ENCODE peak calls at places on chromosomes 5 and 9, in four cellular contexts. Q is H7, M is aorta, T is HepG2. P is an unnamed sample.

GRCh38 chr5:73265641-73266040 is 92.6 kb downstream of the TMEM174 start:
- DNase-seq in Q (no peak), M (no peak), T (no peak), P (no peak)

GRCh38 chr5:252546-252945 is 18.9 kb upstream of the PDCD6 start:
- DNase-seq in Q (no peak), M (no peak), T (no peak), P (no peak)

GRCh38 chr5:142070734-142071133 is 37.8 kb upstream of the NDFIP1 start:
- DNase-seq in Q (no peak), M (no peak), T (no peak), P (no peak)

GRCh38 chr5:154386952-154387629 is 58.7 kb upstream of the SAP30L start:
- DNase-seq in Q (no peak), M (no peak), T (peak; percentile 54), P (no peak)

GRCh38 chr5:132526290-132526973 is 16.9 kb downstream of the IL5 start:
- DNase-seq in Q (peak; percentile 51), M (no peak), T (peak; percentile 66), P (peak; percentile 37)

GRCh38 chr9:127723450-127723849 is 7.6 kb downstream of the TTC16 start:
- DNase-seq in Q (no peak), M (no peak), T (no peak), P (peak; percentile 72)

GRCh38 chr5:79890871-79891249 is 100.2 kb downstream of the MTX3 start:
- DNase-seq in Q (no peak), M (no peak), T (no peak), P (no peak)

GRCh38 chr5:57429513-57430120 is 53.0 kb downstream of the ACTBL2 start:
- DNase-seq in Q (no peak), M (no peak), T (no peak), P (no peak)

GRCh38 chr9:71796368-71796767 is 28.1 kb upstream of the CEMIP2 start:
- DNase-seq in Q (no peak), M (no peak), T (no peak), P (no peak)

GRCh38 chr9:784916-785315 is 56.6 kb upstream of the DMRT1 start:
- DNase-seq in Q (no peak), M (no peak), T (no peak), P (no peak)

GRCh38 chr9:21969011-21969935 is 24.9 kb downstream of the CDKN2A start:
- DNase-seq in Q (peak; percentile 80), M (no peak), T (no peak), P (no peak)

GRCh38 chr5:175878544-175879438 is 7.4 kb downstream of the CPLX2 start:
- DNase-seq in Q (peak; percentile 91), M (no peak), T (no peak), P (no peak)

GRCh38 chr9:114153761-114154596 is 1.4 kb upstream of the COL27A1 start:
- DNase-seq in Q (peak; percentile 93), M (no peak), T (peak; percentile 95), P (peak; percentile 50)

GRCh38 chr9:117074782-117075510 is 339.9 kb downstream of the ASTN2 start:
- DNase-seq in Q (no peak), M (no peak), T (no peak), P (no peak)

GRCh38 chr9:96619109-96619435 is 571 bp downstream of the CDC14B start:
- DNase-seq in Q (no peak), M (no peak), T (no peak), P (peak; percentile 21)

GRCh38 chr9:116027511-116027910 is 126.1 kb upstream of the PAPPA start:
- DNase-seq in Q (no peak), M (no peak), T (no peak), P (no peak)

GRCh38 chr5:103402861-103403260 is 144.3 kb downstream of the MACIR start:
- DNase-seq in Q (no peak), M (no peak), T (no peak), P (no peak)

GRCh38 chr5:80704221-80704620 is 49.4 kb upstream of the DHFR start:
- DNase-seq in Q (no peak), M (no peak), T (no peak), P (no peak)

GRCh38 chr5:59319286-59319685 is 574.2 kb downstream of the PDE4D start:
- DNase-seq in Q (no peak), M (no peak), T (no peak), P (no peak)

GRCh38 chr9:124594215-124594614 is 87.0 kb upstream of the NR5A1 start:
- DNase-seq in Q (no peak), M (no peak), T (no peak), P (peak; percentile 17)

GRCh38 chr5:86030753-86031152 is 587.0 kb upstream of the COX7C start:
- DNase-seq in Q (no peak), M (no peak), T (no peak), P (no peak)

GRCh38 chr5:39158127-39158593 is 61.2 kb downstream of the FYB1 start:
- DNase-seq in Q (no peak), M (peak; percentile 55), T (no peak), P (no peak)

GRCh38 chr5:127916875-127917573 is 166.5 kb upstream of the SLC12A2 start:
- DNase-seq in Q (no peak), M (no peak), T (no peak), P (no peak)

GRCh38 chr5:51347704-51348103 is 35.5 kb upstream of the ISL1 start:
- DNase-seq in Q (peak; percentile 16), M (no peak), T (peak; percentile 4), P (no peak)

GRCh38 chr5:131589510-131590348 is 45.3 kb downstream of the RAPGEF6 start:
- DNase-seq in Q (peak; percentile 58), M (no peak), T (peak; percentile 60), P (no peak)

GRCh38 chr9:135335691-135336181 is 143.8 kb upstream of the PPP1R26 start:
- DNase-seq in Q (peak; percentile 48), M (peak; percentile 17), T (no peak), P (no peak)

DNA sequence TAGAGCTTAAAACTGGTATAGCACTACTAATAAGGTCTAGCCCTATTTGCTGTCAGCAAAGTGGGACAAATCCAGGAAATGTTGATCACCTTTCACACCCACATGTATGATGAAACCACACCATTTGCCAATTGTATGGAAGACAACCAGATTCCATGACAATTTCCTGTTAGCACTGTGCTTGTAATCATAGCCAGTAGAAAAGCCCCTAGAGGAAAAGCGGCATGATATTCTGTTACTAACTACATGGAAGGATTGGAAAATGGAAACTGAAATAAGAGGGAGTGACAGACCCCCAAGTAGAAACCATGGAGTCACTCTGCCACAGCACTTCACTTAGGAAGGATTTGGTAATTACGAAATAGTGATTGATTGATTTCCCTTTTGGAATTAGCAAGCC is 923 bp downstream of the SPATA6L start:
- DNase-seq in Q (no peak), M (no peak), T (no peak), P (no peak)
- H3K27me3 ChIP-seq in Q (peaks cover 5% of the 10 kb centered on the region), M (no peaks in the 10 kb centered on the region), T (no peaks in the 10 kb centered on the region), P (no peaks in the 10 kb centered on the region)

GRCh38 chr9:109535365-109535764 is 37.3 kb upstream of the PTPN3 start:
- DNase-seq in Q (no peak), M (no peak), T (no peak), P (no peak)
- H3K27me3 ChIP-seq in Q (no peaks in the 10 kb centered on the region), M (peaks cover 2% of the 10 kb centered on the region), T (no peaks in the 10 kb centered on the region), P (no peaks in the 10 kb centered on the region)

GRCh38 chr9:98942906-98943681 is 613 bp upstream of the COL15A1 start:
- DNase-seq in Q (peak; percentile 30), M (no peak), T (no peak), P (no peak)
- H3K27me3 ChIP-seq in Q (peaks cover 44% of the 10 kb centered on the region), M (no peaks in the 10 kb centered on the region), T (no peaks in the 10 kb centered on the region), P (peaks cover 9% of the 10 kb centered on the region)

GRCh38 chr5:135065306-135066265 is 31.6 kb upstream of the PITX1 start:
- DNase-seq in Q (peak; percentile 39), M (no peak), T (no peak), P (no peak)
- H3K27me3 ChIP-seq in Q (peaks cover 2% of the 10 kb centered on the region), M (no peaks in the 10 kb centered on the region), T (no peaks in the 10 kb centered on the region), P (no peaks in the 10 kb centered on the region)

GRCh38 chr5:112279082-112279481 is 140.0 kb downstream of the EPB41L4A start:
- DNase-seq in Q (no peak), M (no peak), T (no peak), P (no peak)

GRCh38 chr5:112283943-112284342 is 135.1 kb downstream of the EPB41L4A start:
- DNase-seq in Q (no peak), M (no peak), T (no peak), P (no peak)

GRCh38 chr5:112289465-112289864 is 129.6 kb downstream of the EPB41L4A start:
- DNase-seq in Q (peak; percentile 11), M (no peak), T (no peak), P (peak; percentile 59)

GRCh38 chr5:112284561-112284960 is 134.5 kb downstream of the EPB41L4A start:
- DNase-seq in Q (no peak), M (no peak), T (no peak), P (no peak)
- H3K27me3 ChIP-seq in Q (no peaks in the 10 kb centered on the region), M (no peaks in the 10 kb centered on the region), T (no peaks in the 10 kb centered on the region), P (no peaks in the 10 kb centered on the region)

DNA sequence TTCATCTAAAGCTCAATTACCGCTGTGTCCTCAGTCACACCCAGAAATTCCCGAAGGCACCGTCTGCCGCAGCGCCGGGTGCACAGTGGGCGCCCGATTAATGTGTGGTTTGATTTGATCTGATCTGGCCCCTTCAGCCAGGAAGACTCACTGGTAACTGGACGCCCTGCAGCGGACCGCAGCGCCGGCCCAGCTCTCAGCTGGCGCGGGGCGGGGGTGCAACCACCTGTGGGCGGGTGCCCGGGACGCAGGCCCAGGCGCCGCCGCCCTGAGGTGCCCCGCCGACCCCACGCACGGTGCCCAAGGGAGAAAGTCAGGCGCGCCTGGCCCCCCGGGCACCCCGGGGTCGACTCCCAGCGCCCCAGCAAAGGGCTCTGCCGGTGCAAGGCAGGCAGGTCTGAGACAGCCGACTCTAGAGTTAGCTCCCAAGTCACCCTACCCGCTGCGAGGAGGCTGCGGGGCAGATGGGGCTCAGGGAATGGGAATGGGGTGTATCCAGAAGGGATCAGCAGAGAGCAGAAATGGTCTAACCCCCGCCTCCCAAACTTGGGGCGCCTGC is 1.7 kb downstream of the EPB41L4B start:
- DNase-seq in Q (peak; percentile 66), M (no peak), T (no peak), P (peak; percentile 81)
- H3K27me3 ChIP-seq in Q (peaks cover 9% of the 10 kb centered on the region), M (no peaks in the 10 kb centered on the region), T (no peaks in the 10 kb centered on the region), P (no peaks in the 10 kb centered on the region)

DNA sequence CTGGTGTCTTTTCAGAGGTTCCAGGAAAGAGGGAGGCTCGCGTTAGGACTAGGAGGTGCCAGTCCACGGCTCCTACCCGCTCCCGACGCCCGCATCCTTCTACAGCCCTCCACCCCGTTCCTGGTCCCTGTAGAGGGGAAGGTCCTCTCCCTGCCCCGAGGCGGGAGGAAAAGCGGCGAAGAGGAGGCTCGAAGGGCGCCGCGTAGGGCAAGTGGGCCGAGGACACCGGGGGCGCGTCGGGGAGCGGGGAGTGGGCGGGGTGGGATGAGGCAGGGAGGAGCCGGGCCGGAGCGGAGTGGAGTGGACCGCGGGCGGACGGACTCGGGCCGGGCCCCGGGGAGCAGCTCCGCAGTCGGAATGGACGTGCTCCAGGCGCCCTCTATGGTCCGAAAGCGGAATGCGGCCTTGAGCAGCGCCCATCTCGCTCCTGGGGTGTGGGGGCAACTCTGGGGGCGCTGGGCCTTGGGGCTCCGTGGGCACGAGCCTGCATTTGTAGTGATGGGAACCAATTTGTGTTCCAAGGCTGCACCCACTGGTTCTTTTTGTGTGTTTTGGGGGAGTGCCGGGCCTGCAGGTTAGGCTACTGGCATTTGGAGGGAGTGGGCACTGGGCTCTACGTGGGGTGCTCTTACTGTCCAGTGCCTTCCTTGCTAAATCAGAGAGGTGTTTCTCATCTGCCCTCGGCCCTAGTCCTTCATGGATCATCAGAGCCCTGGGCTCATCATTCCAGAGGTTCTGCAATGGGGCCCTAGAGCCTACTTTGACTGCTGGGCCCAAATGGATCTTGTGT is 7.3 kb downstream of the IRX1 start:
- DNase-seq in Q (peak; percentile 89), M (no peak), T (peak; percentile 1), P (peak; percentile 39)
- H3K27me3 ChIP-seq in Q (peaks cover 99% of the 10 kb centered on the region), M (no peaks in the 10 kb centered on the region), T (no peaks in the 10 kb centered on the region), P (peaks cover 39% of the 10 kb centered on the region)